ENCODE peak calls at places on chromosome 2, in five cellular contexts. L, C, W, I and B are unnamed samples.

GRCh38 chr2:20661028-20661980 is 5.6 kb upstream of the GDF7 start:
- DNase-seq in I (peak; percentile 86), W (peak; percentile 27), C (peak; percentile 47), L (no peak), B (peak; percentile 88)

GRCh38 chr2:217820066-217820819 is 182.6 kb downstream of the TNS1 start:
- DNase-seq in C (no peak), L (no peak), W (peak; percentile 8), I (no peak), B (no peak)

GRCh38 chr2:27907547-27907946 is 17.0 kb downstream of the BABAM2 start:
- DNase-seq in C (no peak), W (no peak), L (no peak), I (no peak), B (no peak)

GRCh38 chr2:219352448-219353023 is 20.0 kb upstream of the RESP18 start:
- DNase-seq in I (peak; percentile 69), W (peak; percentile 55), C (peak; percentile 10), L (peak; percentile 31), B (peak; percentile 82)

GRCh38 chr2:10482460-10482859 is 34.3 kb upstream of the ODC1 start:
- DNase-seq in I (no peak), W (no peak), C (no peak), L (no peak), B (no peak)

GRCh38 chr2:72937356-72937669 is 20.0 kb downstream of the EMX1 start:
- DNase-seq in I (no peak), L (no peak), W (no peak), C (no peak), B (no peak)

GRCh38 chr2:120109186-120110061 is 96.5 kb downstream of the EPB41L5 start:
- DNase-seq in L (no peak), I (peak; percentile 78), W (peak; percentile 51), C (no peak), B (peak; percentile 66)

GRCh38 chr2:238968616-238969394 is 120.9 kb downstream of the TWIST2 start:
- DNase-seq in W (no peak), I (no peak), L (no peak), C (no peak), B (no peak)

GRCh38 chr2:37414470-37414949 is 70.1 kb downstream of the QPCT start:
- DNase-seq in I (peak; percentile 32), L (no peak), C (no peak), W (peak; percentile 65), B (peak; percentile 78)

GRCh38 chr2:233453916-233454315 is 99.6 kb downstream of the DGKD start:
- DNase-seq in I (no peak), L (no peak), C (no peak), W (no peak), B (no peak)

GRCh38 chr2:136310005-136310495 is 192.1 kb upstream of the CXCR4 start:
- DNase-seq in I (peak; percentile 76), C (no peak), W (no peak), L (no peak), B (no peak)

GRCh38 chr2:55693181-55694125 is at the start of gene PNPT1:
- DNase-seq in C (peak; percentile 88), I (peak; percentile 94), L (peak; percentile 78), W (peak; percentile 90), B (peak; percentile 94)

GRCh38 chr2:68287580-68288441 is 31.9 kb downstream of the CNRIP1 start:
- DNase-seq in W (no peak), L (no peak), I (peak; percentile 54), C (peak; percentile 57), B (no peak)

GRCh38 chr2:124339709-124340108 is 314.6 kb downstream of the CNTNAP5 start:
- DNase-seq in W (no peak), C (no peak), L (no peak), I (no peak), B (peak; percentile 32)

GRCh38 chr2:33437297-33437696 is 39.2 kb upstream of the RASGRP3 start:
- DNase-seq in I (no peak), C (no peak), L (no peak), W (no peak), B (no peak)